ENCODE peak calls at places on chromosomes 5 and 9, in four cellular contexts. W, C, N and D are unnamed samples.

GRCh38 chr9:112852741-112853505 is 37.8 kb downstream of the SLC46A2 start:
- DNase-seq in N (no peak), C (no peak), W (no peak), D (no peak)

GRCh38 chr5:127290946-127291763 is 559 bp downstream of the MEGF10 start:
- DNase-seq in C (no peak), N (no peak), W (no peak), D (no peak)

GRCh38 chr5:36507332-36507952 is 99.0 kb upstream of the SLC1A3 start:
- DNase-seq in N (peak), W (no peak), C (peak), D (peak)

GRCh38 chr5:33371660-33372059 is 69.1 kb upstream of the TARS1 start:
- DNase-seq in W (no peak), N (peak), C (no peak), D (no peak)

GRCh38 chr5:35393901-35394300 is 163.6 kb upstream of the PRLR start:
- DNase-seq in C (no peak), W (no peak), N (no peak), D (no peak)

GRCh38 chr9:22030101-22030598 is 21.0 kb upstream of the CDKN2B start:
- DNase-seq in W (no peak), N (peak), C (peak), D (no peak)

GRCh38 chr5:189976-190365 is 1.3 kb upstream of the LRRC14B start:
- DNase-seq in C (no peak), N (no peak), W (no peak), D (no peak)

GRCh38 chr5:68656936-68657857 is 436.6 kb upstream of the SLC30A5 start:
- DNase-seq in W (no peak), C (no peak), N (no peak), D (no peak)

GRCh38 chr9:78781681-78782080 is 484.8 kb downstream of the PSAT1 start:
- DNase-seq in C (no peak), N (peak), W (no peak), D (peak)

GRCh38 chr5:178207917-178208280 is 3.6 kb downstream of the HNRNPAB start:
- DNase-seq in N (no peak), W (no peak), C (no peak), D (no peak)

GRCh38 chr9:131500939-131501541 is 1.7 kb upstream of the POMT1 start:
- DNase-seq in W (peak), N (peak), C (peak), D (no peak)

GRCh38 chr5:36874465-36874864 is 2.1 kb upstream of the NIPBL start:
- DNase-seq in N (peak), C (peak), W (no peak), D (no peak)

GRCh38 chr5:77333036-77333435 is 122.6 kb downstream of the PDE8B start:
- DNase-seq in N (no peak), W (no peak), C (no peak), D (no peak)

GRCh38 chr5:148910686-148911361 is 84.4 kb downstream of the ADRB2 start:
- DNase-seq in C (no peak), W (peak), N (peak), D (peak)

GRCh38 chr5:145554399-145554798 is 280.7 kb downstream of the PRELID2 start:
- DNase-seq in C (no peak), N (peak), W (no peak), D (peak)

GRCh38 chr9:87292449-87293191 is 205.0 kb upstream of the DAPK1 start:
- DNase-seq in N (peak), C (no peak), W (no peak), D (no peak)

GRCh38 chr5:133870661-133871060 is 97.8 kb downstream of the C5orf15 start:
- DNase-seq in C (no peak), W (no peak), N (peak), D (no peak)

GRCh38 chr5:98796197-98796972 is 22.9 kb downstream of the RGMB start:
- DNase-seq in N (peak), W (no peak), C (peak), D (peak)

GRCh38 chr9:3467593-3468219 is 58.1 kb downstream of the RFX3 start:
- DNase-seq in C (peak), N (peak), W (no peak), D (peak)

GRCh38 chr5:56326116-56326515 is 93.0 kb upstream of the ANKRD55 start:
- DNase-seq in W (no peak), C (no peak), N (no peak), D (no peak)

GRCh38 chr5:124628721-124629596 is 117.5 kb downstream of the ZNF608 start:
- DNase-seq in W (no peak), N (peak), C (peak), D (no peak)

GRCh38 chr9:100465765-100466164 is 7.2 kb upstream of the TMEFF1 start:
- DNase-seq in W (no peak), C (peak), N (no peak), D (no peak)

GRCh38 chr5:56328753-56329560 is 95.8 kb upstream of the ANKRD55 start:
- DNase-seq in N (peak), W (peak), C (peak), D (peak)

GRCh38 chr9:91857291-91857781 is 92.7 kb downstream of the ROR2 start:
- DNase-seq in W (no peak), N (no peak), C (no peak), D (no peak)